ENCODE peak calls at places on chromosomes 5 and 9, in eight cellular contexts. A is endothelial cell of umbilical vein, D is neural progenitor cell, F is mesenchymal stem cell, C is fibroblast of lung, H is mammary epithelial cell, R is hepatocyte, W is H1. E is an unnamed sample.

GRCh38 chr9:2755285-2755684 is 38.0 kb downstream of the KCNV2 start:
- DNase-seq in C (no peak), R (no peak), F (no peak), A (no peak), H (no peak), D (peak; percentile 72), W (no peak), E (no peak)

GRCh38 chr9:88949961-88950340 is 41.3 kb upstream of the S1PR3 start:
- DNase-seq in R (no peak), C (no peak), F (peak; percentile 33), D (no peak), A (no peak), W (no peak), H (peak; percentile 26), E (no peak)

GRCh38 chr9:77848897-77849296 is 182.7 kb downstream of the GNAQ start:
- DNase-seq in F (peak; percentile 93), H (peak; percentile 78), A (peak; percentile 80), C (peak; percentile 92), R (peak; percentile 46), D (no peak), W (no peak), E (no peak)

GRCh38 chr5:25963251-25964008 is 1075.0 kb downstream of the CDH9 start:
- DNase-seq in H (no peak), C (no peak), F (peak; percentile 11), R (no peak), W (no peak), D (no peak), A (no peak), E (no peak)

GRCh38 chr9:131611586-131611985 is 66.3 kb downstream of the PRRT1B start:
- DNase-seq in H (peak; percentile 42), W (no peak), C (no peak), F (no peak), D (no peak), A (no peak), R (no peak), E (no peak)

GRCh38 chr9:35406183-35406959 is 83.5 kb upstream of the RUSC2 start:
- DNase-seq in F (peak; percentile 2), W (peak; percentile 99), H (no peak), C (peak; percentile 10), A (no peak), D (peak; percentile 93), R (peak; percentile 55), E (no peak)

GRCh38 chr9:69229367-69229766 is 55.3 kb downstream of the TJP2 start:
- DNase-seq in C (no peak), H (no peak), R (no peak), F (no peak), W (no peak), A (no peak), D (no peak), E (no peak)

GRCh38 chr5:66337827-66338226 is 193.7 kb downstream of the SREK1 start:
- DNase-seq in F (no peak), D (peak; percentile 37), A (no peak), C (no peak), W (no peak), R (no peak), H (no peak), E (no peak)

GRCh38 chr5:59491944-59492343 is 401.6 kb downstream of the PDE4D start:
- DNase-seq in C (peak; percentile 60), D (no peak), H (no peak), R (no peak), F (no peak), W (no peak), A (no peak), E (no peak)

GRCh38 chr9:12464910-12465512 is 228.2 kb upstream of the TYRP1 start:
- DNase-seq in A (peak; percentile 42), H (no peak), F (peak; percentile 30), W (no peak), R (peak; percentile 53), D (peak; percentile 59), C (peak; percentile 38), E (no peak)

GRCh38 chr9:13728121-13728520 is 448.6 kb upstream of the MPDZ start:
- DNase-seq in H (no peak), F (no peak), R (no peak), C (no peak), D (no peak), W (no peak), A (peak; percentile 30), E (no peak)

GRCh38 chr9:2620876-2621677 is 510 bp upstream of the VLDLR start:
- DNase-seq in A (peak; percentile 58), R (peak; percentile 84), W (peak; percentile 86), C (peak; percentile 82), F (peak; percentile 77), H (peak; percentile 76), D (peak; percentile 90), E (peak; percentile 11)

GRCh38 chr5:107950774-107951173 is 280.0 kb upstream of the EFNA5 start:
- DNase-seq in H (no peak), A (no peak), F (no peak), C (no peak), D (no peak), R (no peak), W (no peak), E (no peak)

GRCh38 chr9:137169764-137170460 is at the start of gene LRRC26:
- DNase-seq in W (no peak), R (no peak), C (no peak), A (no peak), F (no peak), D (no peak), H (no peak), E (no peak)

GRCh38 chr9:137168907-137169763 is 716 bp downstream of the LRRC26 start:
- DNase-seq in F (peak; percentile 29), A (peak; percentile 39), H (peak; percentile 76), D (peak; percentile 92), R (peak; percentile 49), C (peak; percentile 18), W (peak; percentile 89), E (no peak)

GRCh38 chr9:137171149-137172063 is at the start of gene TMEM210:
- DNase-seq in F (no peak), C (no peak), D (no peak), H (no peak), A (no peak), R (no peak), W (no peak), E (no peak)

GRCh38 chr9:137168575-137168906 is 1.3 kb downstream of the LRRC26 start:
- DNase-seq in H (no peak), W (peak; percentile 64), C (no peak), F (no peak), D (peak; percentile 35), A (no peak), R (no peak), E (no peak)

DNA sequence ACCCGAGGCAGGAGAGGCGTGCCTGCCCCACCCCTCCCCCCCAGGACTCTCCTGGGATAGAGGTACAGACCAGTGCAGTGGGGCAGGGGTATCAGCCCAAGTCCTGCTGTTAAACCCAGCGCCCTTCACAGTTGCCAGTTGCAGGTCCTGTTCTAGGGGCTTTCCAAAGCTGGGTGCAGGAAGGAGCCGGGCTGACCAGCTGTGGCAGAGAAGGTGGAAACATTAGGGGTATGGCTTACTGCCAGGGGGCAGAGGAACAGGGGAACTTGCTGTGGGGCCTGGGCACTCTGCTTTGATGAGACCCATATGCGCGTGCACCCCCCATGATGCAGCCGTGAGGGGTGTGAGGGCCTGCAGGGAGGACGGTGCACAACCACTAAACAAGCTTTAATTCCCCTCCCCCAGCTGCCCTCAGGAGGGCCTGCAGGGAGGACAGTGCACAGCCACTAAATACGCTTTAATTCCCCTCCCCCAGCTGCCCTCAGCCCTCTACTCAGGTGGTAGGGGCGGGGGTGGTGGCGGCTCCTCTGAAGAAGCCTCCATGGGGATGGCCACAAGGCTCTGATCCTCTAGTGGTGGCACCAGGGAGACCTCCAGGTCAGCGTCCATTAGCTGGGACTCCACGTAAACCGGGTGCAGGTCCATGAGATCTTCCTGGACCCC is 766 bp upstream of the LRRC26 start:
- DNase-seq in H (no peak), A (no peak), C (no peak), R (no peak), F (no peak), D (no peak), W (no peak), E (no peak)
- H3K4me2 ChIP-seq in H (no peak overlapping the region), A (no peak overlapping the region), C (no peak overlapping the region), R (no peak overlapping the region), F (no peak overlapping the region), D (no peak overlapping the region), W (peak overlapping the region; percentile 96), E (no peak overlapping the region)

DNA sequence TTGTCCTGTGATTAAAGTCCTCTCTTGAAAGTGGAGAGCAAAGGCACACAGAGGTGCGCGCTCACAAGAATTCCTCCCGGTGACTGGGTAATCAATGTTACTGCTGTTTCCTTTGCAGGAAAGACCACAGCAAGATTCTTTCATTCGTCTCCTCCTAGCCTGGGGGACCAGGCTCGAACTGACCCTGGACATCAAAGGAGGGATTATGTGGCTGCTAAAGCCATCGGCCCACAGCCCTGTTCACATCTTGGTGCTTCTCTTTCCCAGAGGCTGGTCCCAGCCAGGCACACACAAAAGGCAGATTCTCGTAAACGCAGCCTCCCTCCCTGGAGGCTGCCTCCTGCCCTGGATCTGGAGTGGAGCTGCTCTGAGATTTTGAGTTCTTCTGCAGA is 230.9 kb downstream of the FANCC start:
- DNase-seq in W (no peak), H (no peak), R (no peak), A (no peak), C (no peak), F (no peak), D (peak; percentile 69), E (no peak)
- H3K4me2 ChIP-seq in W (no peak overlapping the region), H (no peak overlapping the region), R (no peak overlapping the region), A (no peak overlapping the region), C (no peak overlapping the region), F (no peak overlapping the region), D (peak overlapping the region; percentile 2), E (no peak overlapping the region)

DNA sequence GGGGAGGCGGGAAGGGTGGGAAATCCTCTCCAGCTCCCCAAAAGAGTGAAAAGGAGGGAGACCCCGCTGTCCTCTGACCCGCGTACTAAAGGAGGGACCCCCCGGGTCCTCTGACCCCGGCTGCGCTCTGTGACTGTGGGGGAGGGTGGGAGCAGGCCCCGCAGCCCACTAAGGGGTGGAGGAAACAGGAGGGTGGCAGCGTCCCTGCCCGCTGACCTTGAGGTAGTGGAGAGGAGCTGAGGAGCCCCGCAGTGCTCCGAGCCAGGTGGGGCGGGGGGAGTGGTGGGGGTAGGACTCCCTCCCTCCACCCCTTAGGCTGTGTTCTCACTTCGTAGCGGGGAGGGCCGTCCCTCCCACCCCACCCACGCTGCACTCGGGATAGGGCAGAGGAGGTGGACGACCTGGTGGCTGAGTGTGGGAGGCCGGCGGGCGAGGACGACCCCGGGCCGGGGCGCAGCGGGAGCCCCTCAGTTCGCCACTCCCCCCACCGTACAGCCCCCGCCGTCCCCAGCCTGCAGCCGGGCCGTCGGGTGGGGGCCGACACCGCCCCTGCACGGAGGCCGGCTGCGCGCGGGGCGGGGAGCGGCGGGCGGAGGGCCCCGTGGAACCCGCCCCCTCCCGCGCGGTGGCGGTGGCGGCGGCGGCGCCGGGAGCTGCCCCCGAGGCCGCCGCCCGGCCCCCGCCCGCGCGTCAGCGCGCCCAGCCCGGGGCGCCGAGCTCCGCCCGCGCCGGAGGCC is at the start of gene ADCY2:
- DNase-seq in F (no peak), W (peak; percentile 77), A (no peak), H (no peak), R (no peak), C (no peak), D (no peak), E (no peak)
- H3K4me2 ChIP-seq in F (peak within 1 kb of the TSS; percentile 72), W (peak within 1 kb of the TSS; percentile 86), A (no peak within 1 kb of the TSS), H (peak within 1 kb of the TSS; percentile 57), R (peak within 1 kb of the TSS; percentile 88), C (no peak within 1 kb of the TSS), D (peak within 1 kb of the TSS; percentile 98), E (peak within 1 kb of the TSS; percentile 56)

DNA sequence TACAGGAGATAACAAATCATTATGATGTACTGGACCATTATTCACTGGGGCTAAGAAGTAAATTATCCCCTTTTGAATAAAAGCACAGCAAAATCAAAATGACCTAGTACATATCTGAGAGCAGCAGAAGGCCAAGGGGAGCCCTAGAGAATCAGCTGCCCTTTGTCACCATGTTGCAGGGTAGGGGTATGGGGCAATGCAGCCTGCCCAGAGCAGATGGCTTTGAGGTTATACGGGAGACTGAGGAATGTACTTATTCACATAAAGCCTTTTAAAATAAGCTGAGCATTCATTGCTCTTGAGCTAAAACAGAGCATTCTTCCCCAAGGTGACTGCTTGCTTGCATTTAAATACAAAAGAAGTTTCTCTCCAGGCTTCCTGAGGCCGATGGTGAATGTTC is 2.6 kb upstream of the TNFAIP8 start:
- DNase-seq in W (no peak), F (no peak), D (no peak), A (no peak), C (no peak), R (no peak), H (no peak), E (no peak)
- H3K4me2 ChIP-seq in W (peak overlapping the region; percentile 15), F (no peak overlapping the region), D (no peak overlapping the region), A (no peak overlapping the region), C (no peak overlapping the region), R (peak overlapping the region; percentile 39), H (no peak overlapping the region), E (no peak overlapping the region)